ENCODE peak calls at places on chromosomes 12 and 14, in six cellular contexts. One of them, this sample, is unnamed.
A peak's percentile ranks its signal among the peaks of the same experiment; 100 is the strongest.

GRCh38 chr14:76467843-76468242 is 91.9 kb downstream of the ESRRB start:
- DNase-seq in IMR-90: no peak
- DNase-seq in GM12878: no peak
- DNase-seq in HepG2: no peak
- DNase-seq in K562: no peak
- DNase-seq in H1: no peak
- DNase-seq in this sample: no peak

GRCh38 chr14:104600141-104600643 is 4.4 kb downstream of the TMEM179 start:
- DNase-seq in IMR-90: no peak
- DNase-seq in GM12878: no peak
- DNase-seq in HepG2: no peak
- DNase-seq in K562: no peak
- DNase-seq in H1: no peak
- DNase-seq in this sample: peak; percentile 48

GRCh38 chr14:74549588-74549987 is 56.0 kb downstream of the ISCA2 start:
- DNase-seq in IMR-90: no peak
- DNase-seq in GM12878: no peak
- DNase-seq in HepG2: no peak
- DNase-seq in K562: no peak
- DNase-seq in H1: no peak
- DNase-seq in this sample: peak; percentile 42

GRCh38 chr12:25249951-25250738 is 584 bp downstream of the KRAS start:
- DNase-seq in IMR-90: peak; percentile 20
- DNase-seq in GM12878: no peak
- DNase-seq in HepG2: no peak
- DNase-seq in K562: peak; percentile 58
- DNase-seq in H1: peak; percentile 63
- DNase-seq in this sample: peak; percentile 23

GRCh38 chr14:74647061-74647833 is 35.2 kb upstream of the LTBP2 start:
- DNase-seq in IMR-90: no peak
- DNase-seq in GM12878: no peak
- DNase-seq in HepG2: no peak
- DNase-seq in K562: no peak
- DNase-seq in H1: no peak
- DNase-seq in this sample: no peak

GRCh38 chr12:66131067-66131688 is 628 bp upstream of the LLPH start:
- DNase-seq in IMR-90: no peak
- DNase-seq in GM12878: no peak
- DNase-seq in HepG2: no peak
- DNase-seq in K562: no peak
- DNase-seq in H1: no peak
- DNase-seq in this sample: no peak

GRCh38 chr14:37320106-37320505 is 122.4 kb downstream of the MIPOL1 start:
- DNase-seq in IMR-90: no peak
- DNase-seq in GM12878: no peak
- DNase-seq in HepG2: no peak
- DNase-seq in K562: no peak
- DNase-seq in H1: no peak
- DNase-seq in this sample: no peak

GRCh38 chr12:95337176-95337575 is 119.6 kb downstream of the VEZT start:
- DNase-seq in IMR-90: peak; percentile 12
- DNase-seq in GM12878: no peak
- DNase-seq in HepG2: no peak
- DNase-seq in K562: no peak
- DNase-seq in H1: no peak
- DNase-seq in this sample: no peak

GRCh38 chr12:132617822-132618682 is 524 bp upstream of the P2RX2 start:
- DNase-seq in IMR-90: no peak
- DNase-seq in GM12878: no peak
- DNase-seq in HepG2: no peak
- DNase-seq in K562: no peak
- DNase-seq in H1: peak; percentile 80
- DNase-seq in this sample: no peak

GRCh38 chr14:104689620-104690265 is 325 bp downstream of the INF2 start:
- DNase-seq in IMR-90: no peak
- DNase-seq in GM12878: no peak
- DNase-seq in HepG2: no peak
- DNase-seq in K562: peak; percentile 60
- DNase-seq in H1: no peak
- DNase-seq in this sample: no peak

GRCh38 chr12:30438526-30439120 is 257.0 kb downstream of the IPO8 start:
- DNase-seq in IMR-90: no peak
- DNase-seq in GM12878: no peak
- DNase-seq in HepG2: no peak
- DNase-seq in K562: no peak
- DNase-seq in H1: no peak
- DNase-seq in this sample: no peak

GRCh38 chr12:65685514-65685913 is 138.8 kb upstream of the HMGA2 start:
- DNase-seq in IMR-90: peak; percentile 43
- DNase-seq in GM12878: no peak
- DNase-seq in HepG2: peak; percentile 24
- DNase-seq in K562: peak; percentile 20
- DNase-seq in H1: no peak
- DNase-seq in this sample: no peak

GRCh38 chr14:22852940-22853767 is 16.8 kb downstream of the MMP14 start:
- DNase-seq in IMR-90: peak; percentile 83
- DNase-seq in GM12878: peak; percentile 63
- DNase-seq in HepG2: peak; percentile 86
- DNase-seq in K562: peak; percentile 85
- DNase-seq in H1: peak; percentile 100
- DNase-seq in this sample: peak; percentile 70

GRCh38 chr12:27193106-27193505 is 51.0 kb upstream of the STK38L start:
- DNase-seq in IMR-90: peak; percentile 94
- DNase-seq in GM12878: no peak
- DNase-seq in HepG2: no peak
- DNase-seq in K562: no peak
- DNase-seq in H1: no peak
- DNase-seq in this sample: no peak
- H3K27ac ChIP-seq in IMR-90: peak overlapping the region; percentile 19
- H3K27ac ChIP-seq in GM12878: no peak overlapping the region
- H3K27ac ChIP-seq in HepG2: no peak overlapping the region
- H3K27ac ChIP-seq in K562: no peak overlapping the region
- H3K27ac ChIP-seq in H1: no peak overlapping the region
- H3K27ac ChIP-seq in this sample: peak overlapping the region; percentile 62

GRCh38 chr12:11071414-11071813 is 9.3 kb upstream of the TAS2R46 start:
- DNase-seq in IMR-90: no peak
- DNase-seq in GM12878: no peak
- DNase-seq in HepG2: peak; percentile 64
- DNase-seq in K562: no peak
- DNase-seq in H1: no peak
- DNase-seq in this sample: no peak

GRCh38 chr12:11070999-11071398 is 8.9 kb upstream of the TAS2R46 start:
- DNase-seq in IMR-90: no peak
- DNase-seq in GM12878: no peak
- DNase-seq in HepG2: peak; percentile 16
- DNase-seq in K562: no peak
- DNase-seq in H1: no peak
- DNase-seq in this sample: no peak

GRCh38 chr12:11078246-11078645 is 13.9 kb downstream of the TAS2R43 start:
- DNase-seq in IMR-90: no peak
- DNase-seq in GM12878: no peak
- DNase-seq in HepG2: no peak
- DNase-seq in K562: no peak
- DNase-seq in H1: no peak
- DNase-seq in this sample: no peak

GRCh38 chr12:11069854-11070253 is 7.8 kb upstream of the TAS2R46 start:
- DNase-seq in IMR-90: no peak
- DNase-seq in GM12878: no peak
- DNase-seq in HepG2: no peak
- DNase-seq in K562: no peak
- DNase-seq in H1: no peak
- DNase-seq in this sample: no peak

DNA sequence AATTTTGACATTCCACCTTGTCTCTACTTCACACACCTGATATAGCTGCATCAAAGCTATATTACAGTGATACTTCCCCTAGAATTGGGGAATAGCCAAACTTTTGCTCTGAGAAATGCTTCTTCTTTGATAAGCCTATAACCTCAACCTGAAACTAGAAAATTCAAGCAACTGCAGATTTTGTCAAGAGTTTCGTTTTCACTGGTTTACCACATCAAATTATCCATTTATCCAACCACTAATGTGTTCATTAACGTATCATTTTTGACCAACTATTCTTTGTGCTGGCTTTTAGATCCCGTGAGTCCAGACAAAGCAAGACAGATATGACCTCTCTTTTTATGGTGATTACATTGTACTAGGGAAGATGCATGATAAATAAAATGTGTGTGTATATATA is 13.5 kb upstream of the TAS2R46 start:
- DNase-seq in IMR-90: no peak
- DNase-seq in GM12878: peak; percentile 15
- DNase-seq in HepG2: no peak
- DNase-seq in K562: no peak
- DNase-seq in H1: no peak
- DNase-seq in this sample: no peak
- TF ChIP-seq USF2 in IMR-90: no peak
- TF ChIP-seq USF2 in GM12878: no peak
- TF ChIP-seq USF2 in HepG2: no peak
- TF ChIP-seq USF2 in K562: no peak
- TF ChIP-seq USF2 in H1: no peak
- TF ChIP-seq USF2 in this sample: no peak

DNA sequence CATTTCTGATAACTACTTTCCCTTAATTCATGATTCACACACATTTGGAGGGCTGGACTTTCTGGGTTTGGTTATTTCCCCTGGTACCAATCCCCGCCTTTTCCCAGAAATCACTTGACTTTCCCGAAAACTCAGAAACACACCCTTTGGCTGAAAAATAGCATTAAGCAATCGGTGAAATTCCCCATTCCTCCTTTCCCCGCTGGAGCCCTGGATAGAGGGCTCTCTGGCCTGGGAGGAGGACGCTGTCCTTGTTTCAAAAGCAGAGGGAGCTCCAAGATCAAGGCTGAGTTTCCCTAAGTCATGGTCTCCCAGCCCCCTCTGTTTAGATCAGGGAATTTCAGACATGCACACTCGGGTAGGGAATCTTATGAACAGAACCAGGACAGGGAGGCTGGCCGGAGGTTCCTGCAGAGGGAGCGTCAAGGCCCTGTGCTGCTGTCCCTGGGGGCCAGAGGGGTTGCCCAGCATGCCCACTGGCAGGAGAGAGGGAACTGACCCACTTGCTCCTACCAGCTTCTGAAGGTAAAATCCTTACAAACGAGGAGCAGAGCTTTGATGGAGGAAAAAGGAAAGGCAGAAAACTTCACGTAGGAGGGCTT is at the start of gene C1S:
- DNase-seq in IMR-90: peak; percentile 99
- DNase-seq in GM12878: no peak
- DNase-seq in HepG2: peak; percentile 93
- DNase-seq in K562: peak; percentile 29
- DNase-seq in H1: peak; percentile 63
- DNase-seq in this sample: peak; percentile 95
- TF ChIP-seq POLR2A in IMR-90: peak; percentile 70
- TF ChIP-seq POLR2A in GM12878: no peak
- TF ChIP-seq POLR2A in HepG2: no peak
- TF ChIP-seq POLR2A in K562: no peak
- TF ChIP-seq POLR2A in H1: no peak
- TF ChIP-seq POLR2A in this sample: peak; percentile 30

DNA sequence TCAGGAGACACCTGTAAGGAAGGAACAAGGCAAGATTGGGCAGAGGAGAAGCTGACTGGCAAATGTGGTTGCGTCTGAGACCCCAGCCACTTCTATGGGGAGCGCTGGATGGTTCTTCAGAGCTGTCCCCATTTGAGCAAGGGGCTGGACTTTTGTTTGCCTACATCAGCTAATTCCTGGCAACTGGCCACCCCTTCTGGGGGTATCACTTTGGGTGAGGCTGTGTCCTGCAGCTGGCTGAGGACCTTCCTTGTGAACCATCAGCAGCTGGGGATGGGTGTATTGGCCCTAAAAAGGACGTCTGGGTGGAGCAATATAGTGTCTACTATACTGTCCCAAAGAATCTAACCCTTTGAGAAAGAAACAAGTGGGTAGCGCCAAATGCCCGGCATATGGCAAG is 23.6 kb downstream of the PPFIBP1 start:
- DNase-seq in IMR-90: no peak
- DNase-seq in GM12878: no peak
- DNase-seq in HepG2: no peak
- DNase-seq in K562: no peak
- DNase-seq in H1: no peak
- DNase-seq in this sample: no peak
- H3K27ac ChIP-seq in IMR-90: no peak overlapping the region
- H3K27ac ChIP-seq in GM12878: no peak overlapping the region
- H3K27ac ChIP-seq in HepG2: peak overlapping the region; percentile 86
- H3K27ac ChIP-seq in K562: no peak overlapping the region
- H3K27ac ChIP-seq in H1: no peak overlapping the region
- H3K27ac ChIP-seq in this sample: peak overlapping the region; percentile 90

GRCh38 chr12:49552014-49552413 is 13.2 kb downstream of the KCNH3 start:
- DNase-seq in IMR-90: no peak
- DNase-seq in GM12878: no peak
- DNase-seq in HepG2: no peak
- DNase-seq in K562: no peak
- DNase-seq in H1: no peak
- DNase-seq in this sample: no peak

GRCh38 chr12:49548822-49549648 is 10.2 kb downstream of the KCNH3 start:
- DNase-seq in IMR-90: no peak
- DNase-seq in GM12878: no peak
- DNase-seq in HepG2: no peak
- DNase-seq in K562: peak; percentile 73
- DNase-seq in H1: peak; percentile 73
- DNase-seq in this sample: no peak

GRCh38 chr12:49548481-49548821 is 9.6 kb downstream of the KCNH3 start:
- DNase-seq in IMR-90: no peak
- DNase-seq in GM12878: no peak
- DNase-seq in HepG2: no peak
- DNase-seq in K562: no peak
- DNase-seq in H1: no peak
- DNase-seq in this sample: no peak

GRCh38 chr12:49550853-49551252 is 12.0 kb downstream of the KCNH3 start:
- DNase-seq in IMR-90: no peak
- DNase-seq in GM12878: no peak
- DNase-seq in HepG2: peak; percentile 67
- DNase-seq in K562: no peak
- DNase-seq in H1: no peak
- DNase-seq in this sample: no peak

DNA sequence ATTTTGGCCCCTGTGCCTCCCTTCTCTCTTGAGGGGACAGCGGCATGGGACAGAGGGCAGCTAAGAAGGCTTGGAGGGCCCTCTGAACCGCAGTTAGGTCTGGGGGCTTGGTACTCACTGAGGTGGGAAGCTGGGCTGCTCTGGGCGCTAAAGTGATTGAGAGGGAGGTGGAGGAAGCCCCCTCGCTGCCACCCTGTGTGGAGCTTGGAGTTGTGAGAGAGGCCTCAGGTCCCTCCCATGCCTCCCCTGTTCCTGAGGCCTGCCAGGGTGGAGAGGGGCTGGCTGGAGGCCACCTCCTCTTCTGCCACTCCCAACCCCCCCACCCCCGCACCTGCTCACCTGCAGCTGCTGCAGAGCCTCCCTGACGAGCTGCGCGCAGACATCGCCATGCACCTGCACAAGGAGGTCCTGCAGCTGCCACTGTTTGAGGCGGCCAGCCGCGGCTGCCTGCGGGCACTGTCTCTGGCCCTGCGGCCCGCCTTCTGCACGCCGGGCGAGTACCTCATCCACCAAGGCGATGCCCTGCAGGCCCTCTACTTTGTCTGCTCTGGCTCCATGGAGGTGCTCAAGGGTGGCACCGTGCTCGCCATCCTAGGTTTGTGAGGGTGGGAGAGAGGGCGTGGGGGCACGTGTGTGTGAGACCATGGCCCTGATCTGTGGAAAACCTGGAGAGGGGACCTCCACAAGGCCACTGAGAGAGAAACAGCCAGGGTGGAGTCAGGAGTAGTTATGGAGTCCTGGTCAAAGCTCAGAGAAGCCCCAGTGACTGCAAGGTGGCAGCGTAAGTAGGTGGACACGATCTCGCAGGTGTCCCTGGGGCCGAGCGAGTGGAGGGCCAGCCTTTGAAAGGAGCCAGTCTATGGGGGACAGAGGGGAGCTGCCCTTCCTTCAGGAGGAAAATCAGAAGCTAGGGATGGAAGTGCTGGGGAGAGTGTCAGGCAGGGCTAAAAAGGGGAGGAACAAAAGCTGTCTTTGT is 11.2 kb downstream of the KCNH3 start:
- DNase-seq in IMR-90: no peak
- DNase-seq in GM12878: no peak
- DNase-seq in HepG2: no peak
- DNase-seq in K562: no peak
- DNase-seq in H1: no peak
- DNase-seq in this sample: no peak
- TF ChIP-seq USF2 in IMR-90: no peak
- TF ChIP-seq USF2 in GM12878: no peak
- TF ChIP-seq USF2 in HepG2: no peak
- TF ChIP-seq USF2 in K562: no peak
- TF ChIP-seq USF2 in H1: no peak
- TF ChIP-seq USF2 in this sample: no peak

This sample was measured in A549.